ENCODE peak calls at places on chromosomes 16 and 17, in nine cellular contexts. E, I, Z, O, U, F, T, K and Y are unnamed samples.

GRCh38 chr16:12228607-12229499 is 252.3 kb downstream of the SNX29 start:
- DNase-seq in E (no peak), I (peak; percentile 91), Z (peak; percentile 11), O (peak; percentile 57), U (no peak), F (peak; percentile 43), T (peak; percentile 75), K (peak; percentile 22), Y (peak; percentile 21)

GRCh38 chr17:64216385-64217248 is 46.4 kb downstream of the TEX2 start:
- DNase-seq in E (no peak), I (peak; percentile 69), Z (no peak), O (no peak), U (peak; percentile 71), F (no peak), T (no peak), K (no peak), Y (no peak)

GRCh38 chr17:21352221-21352980 is 23.8 kb upstream of the KCNJ12 start:
- DNase-seq in E (no peak), I (no peak), Z (no peak), O (no peak), U (peak; percentile 38), F (no peak), T (no peak), K (no peak), Y (no peak)

GRCh38 chr17:74276051-74276476 is 2.0 kb downstream of the DNAI2 start:
- DNase-seq in E (no peak), I (no peak), Z (no peak), O (no peak), U (no peak), F (no peak), T (no peak), K (no peak), Y (no peak)

GRCh38 chr16:17173134-17173729 is 297.5 kb downstream of the XYLT1 start:
- DNase-seq in E (no peak), I (peak; percentile 79), Z (no peak), O (no peak), U (no peak), F (no peak), T (peak; percentile 51), K (no peak), Y (no peak)

GRCh38 chr16:70523621-70524405 is at the start of gene SF3B3:
- DNase-seq in E (peak; percentile 47), I (peak; percentile 73), Z (no peak), O (peak; percentile 60), U (no peak), F (peak; percentile 51), T (peak; percentile 76), K (peak; percentile 36), Y (peak; percentile 70)

GRCh38 chr16:2121853-2122252 is 13.8 kb downstream of the PKD1 start:
- DNase-seq in E (no peak), I (no peak), Z (no peak), O (no peak), U (peak; percentile 86), F (no peak), T (peak; percentile 22), K (no peak), Y (no peak)

GRCh38 chr16:84236671-84237070 is 3.1 kb downstream of the KCNG4 start:
- DNase-seq in E (no peak), I (no peak), Z (no peak), O (no peak), U (no peak), F (no peak), T (no peak), K (no peak), Y (no peak)

GRCh38 chr16:19114359-19115147 is 789 bp downstream of the ITPRIPL2 start:
- DNase-seq in E (no peak), I (peak; percentile 70), Z (no peak), O (peak; percentile 54), U (peak; percentile 78), F (no peak), T (peak; percentile 66), K (peak; percentile 29), Y (no peak)

GRCh38 chr17:4956493-4957061 is 5.7 kb downstream of the ENO3 start:
- DNase-seq in E (no peak), I (peak; percentile 46), Z (no peak), O (no peak), U (peak; percentile 79), F (no peak), T (no peak), K (no peak), Y (peak; percentile 21)

GRCh38 chr17:6749519-6749918 is 6.3 kb upstream of the XAF1 start:
- DNase-seq in E (no peak), I (no peak), Z (no peak), O (no peak), U (no peak), F (no peak), T (no peak), K (no peak), Y (no peak)

GRCh38 chr16:89431158-89431584 is 59.2 kb downstream of the ANKRD11 start:
- DNase-seq in E (no peak), I (no peak), Z (no peak), O (peak; percentile 52), U (no peak), F (no peak), T (peak; percentile 88), K (no peak), Y (no peak)

GRCh38 chr17:73118139-73118538 is 25.7 kb upstream of the SLC39A11 start:
- DNase-seq in E (no peak), I (peak; percentile 32), Z (no peak), O (no peak), U (no peak), F (no peak), T (no peak), K (no peak), Y (no peak)

GRCh38 chr16:85535352-85536072 is 77.6 kb upstream of the GSE1 start:
- DNase-seq in E (no peak), I (no peak), Z (no peak), O (no peak), U (no peak), F (no peak), T (no peak), K (no peak), Y (no peak)

GRCh38 chr17:19706791-19707727 is 9.3 kb downstream of the SLC47A2 start:
- DNase-seq in E (no peak), I (peak; percentile 64), Z (no peak), O (no peak), U (no peak), F (no peak), T (peak; percentile 8), K (no peak), Y (no peak)

GRCh38 chr17:33896309-33896708 is 358.8 kb upstream of the CCL2 start:
- DNase-seq in E (no peak), I (no peak), Z (no peak), O (no peak), U (no peak), F (no peak), T (no peak), K (no peak), Y (no peak)

GRCh38 chr16:84175351-84176081 is 11.3 kb downstream of the TAF1C start:
- DNase-seq in E (no peak), I (peak; percentile 88), Z (no peak), O (peak; percentile 55), U (no peak), F (peak; percentile 18), T (peak; percentile 86), K (peak; percentile 47), Y (peak; percentile 59)

GRCh38 chr17:80158846-80159245 is 11.0 kb upstream of the CARD14 start:
- DNase-seq in E (no peak), I (no peak), Z (no peak), O (no peak), U (no peak), F (no peak), T (no peak), K (no peak), Y (no peak)

GRCh38 chr16:90040152-90041023 is 21.1 kb upstream of the DBNDD1 start:
- DNase-seq in E (no peak), I (no peak), Z (no peak), O (no peak), U (peak; percentile 35), F (no peak), T (no peak), K (no peak), Y (no peak)

GRCh38 chr17:31530391-31530990 is 139.0 kb downstream of the RAB11FIP4 start:
- DNase-seq in E (no peak), I (no peak), Z (no peak), O (no peak), U (no peak), F (no peak), T (no peak), K (no peak), Y (no peak)

GRCh38 chr16:48101069-48101674 is 54.6 kb downstream of the ABCC12 start:
- DNase-seq in E (no peak), I (no peak), Z (no peak), O (no peak), U (no peak), F (no peak), T (no peak), K (no peak), Y (no peak)

GRCh38 chr17:2195729-2196128 is 107.9 kb downstream of the SMG6 start:
- DNase-seq in E (no peak), I (no peak), Z (no peak), O (no peak), U (no peak), F (no peak), T (no peak), K (no peak), Y (peak; percentile 50)

GRCh38 chr17:61689610-61690180 is 98.7 kb upstream of the NACA2 start:
- DNase-seq in E (no peak), I (no peak), Z (no peak), O (no peak), U (no peak), F (no peak), T (no peak), K (no peak), Y (no peak)

GRCh38 chr17:17171991-17172939 is 33.9 kb downstream of the PLD6 start:
- DNase-seq in E (no peak), I (no peak), Z (no peak), O (no peak), U (peak; percentile 75), F (no peak), T (no peak), K (no peak), Y (no peak)

GRCh38 chr16:12896562-12896961 is 4.8 kb upstream of the SHISA9 start:
- DNase-seq in E (no peak), I (peak; percentile 61), Z (no peak), O (no peak), U (no peak), F (peak; percentile 40), T (no peak), K (no peak), Y (no peak)

GRCh38 chr16:53893731-53894435 is 189.9 kb downstream of the FTO start:
- DNase-seq in E (no peak), I (no peak), Z (no peak), O (no peak), U (peak; percentile 60), F (no peak), T (peak; percentile 45), K (no peak), Y (no peak)

GRCh38 chr17:36001862-36002603 is 680 bp upstream of the CCL15 start:
- DNase-seq in E (no peak), I (no peak), Z (no peak), O (no peak), U (no peak), F (no peak), T (no peak), K (no peak), Y (no peak)

GRCh38 chr16:30065943-30066881 is 652 bp downstream of the ALDOA start:
- DNase-seq in E (no peak), I (no peak), Z (no peak), O (no peak), U (no peak), F (no peak), T (peak; percentile 77), K (no peak), Y (peak; percentile 49)

GRCh38 chr17:38663125-38663751 is 11.5 kb downstream of the EPOP start:
- DNase-seq in E (no peak), I (peak; percentile 98), Z (no peak), O (peak; percentile 94), U (no peak), F (peak; percentile 89), T (peak; percentile 76), K (peak; percentile 81), Y (peak; percentile 59)

GRCh38 chr16:6969594-6969993 is 363.1 kb upstream of the RBFOX1 start:
- DNase-seq in E (no peak), I (no peak), Z (no peak), O (no peak), U (no peak), F (no peak), T (no peak), K (no peak), Y (no peak)

GRCh38 chr17:74635418-74635817 is 11.9 kb upstream of the CD300E start:
- DNase-seq in E (no peak), I (peak; percentile 86), Z (no peak), O (no peak), U (no peak), F (peak; percentile 86), T (no peak), K (no peak), Y (no peak)